ENCODE peak calls at places on chromosomes 11 and 22, in ten cellular contexts. One of them, this sample, is unnamed.

GRCh38 chr11:45266693-45267451 is 19.3 kb downstream of the SYT13 start:
- DNase-seq in mammary epithelial cell: no peak
- DNase-seq in HCT116: no peak
- DNase-seq in heart left ventricle: no peak
- DNase-seq in stomach: no peak
- DNase-seq in PC-3: no peak
- DNase-seq in colonic mucosa: peak
- DNase-seq in cardiac fibroblast: no peak
- DNase-seq in kidney epithelial cell: no peak
- DNase-seq in fibroblast of the aortic adventitia: no peak
- DNase-seq in this sample: no peak

GRCh38 chr22:43213962-43214361 is 27.0 kb upstream of the TTLL12 start:
- DNase-seq in PC-3: no peak
- DNase-seq in fibroblast of the aortic adventitia: no peak
- DNase-seq in HCT116: no peak
- DNase-seq in mammary epithelial cell: no peak
- DNase-seq in heart left ventricle: no peak
- DNase-seq in colonic mucosa: no peak
- DNase-seq in stomach: no peak
- DNase-seq in kidney epithelial cell: no peak
- DNase-seq in cardiac fibroblast: no peak
- DNase-seq in this sample: no peak

GRCh38 chr11:15858881-15859280 is 497.5 kb downstream of the SOX6 start:
- DNase-seq in HCT116: no peak
- DNase-seq in mammary epithelial cell: no peak
- DNase-seq in heart left ventricle: no peak
- DNase-seq in fibroblast of the aortic adventitia: no peak
- DNase-seq in PC-3: no peak
- DNase-seq in cardiac fibroblast: no peak
- DNase-seq in kidney epithelial cell: no peak
- DNase-seq in colonic mucosa: no peak
- DNase-seq in stomach: no peak
- DNase-seq in this sample: no peak

GRCh38 chr11:829946-830294 is 2.2 kb downstream of the CRACR2B start:
- DNase-seq in colonic mucosa: no peak
- DNase-seq in stomach: no peak
- DNase-seq in heart left ventricle: no peak
- DNase-seq in cardiac fibroblast: no peak
- DNase-seq in HCT116: no peak
- DNase-seq in mammary epithelial cell: no peak
- DNase-seq in fibroblast of the aortic adventitia: no peak
- DNase-seq in PC-3: no peak
- DNase-seq in kidney epithelial cell: no peak
- DNase-seq in this sample: no peak

GRCh38 chr22:19579880-19580279 is 55.7 kb upstream of the CLDN5 start:
- DNase-seq in PC-3: peak
- DNase-seq in colonic mucosa: no peak
- DNase-seq in cardiac fibroblast: peak
- DNase-seq in stomach: no peak
- DNase-seq in heart left ventricle: peak
- DNase-seq in kidney epithelial cell: no peak
- DNase-seq in fibroblast of the aortic adventitia: no peak
- DNase-seq in HCT116: no peak
- DNase-seq in mammary epithelial cell: no peak
- DNase-seq in this sample: no peak

GRCh38 chr11:46421257-46421880 is 29.8 kb upstream of the CHRM4 start:
- DNase-seq in stomach: no peak
- DNase-seq in fibroblast of the aortic adventitia: no peak
- DNase-seq in cardiac fibroblast: no peak
- DNase-seq in colonic mucosa: no peak
- DNase-seq in heart left ventricle: no peak
- DNase-seq in kidney epithelial cell: no peak
- DNase-seq in HCT116: no peak
- DNase-seq in PC-3: no peak
- DNase-seq in mammary epithelial cell: no peak
- DNase-seq in this sample: no peak

GRCh38 chr11:63670738-63671321 is 346 bp downstream of the ATL3 start:
- DNase-seq in colonic mucosa: peak
- DNase-seq in PC-3: peak
- DNase-seq in HCT116: no peak
- DNase-seq in cardiac fibroblast: peak
- DNase-seq in stomach: peak
- DNase-seq in heart left ventricle: peak
- DNase-seq in fibroblast of the aortic adventitia: no peak
- DNase-seq in mammary epithelial cell: peak
- DNase-seq in kidney epithelial cell: no peak
- DNase-seq in this sample: no peak

GRCh38 chr11:44833869-44834452 is 107.2 kb downstream of the TSPAN18 start:
- DNase-seq in PC-3: peak
- DNase-seq in colonic mucosa: no peak
- DNase-seq in kidney epithelial cell: no peak
- DNase-seq in stomach: no peak
- DNase-seq in cardiac fibroblast: no peak
- DNase-seq in mammary epithelial cell: no peak
- DNase-seq in fibroblast of the aortic adventitia: no peak
- DNase-seq in HCT116: no peak
- DNase-seq in heart left ventricle: no peak
- DNase-seq in this sample: no peak

DNA sequence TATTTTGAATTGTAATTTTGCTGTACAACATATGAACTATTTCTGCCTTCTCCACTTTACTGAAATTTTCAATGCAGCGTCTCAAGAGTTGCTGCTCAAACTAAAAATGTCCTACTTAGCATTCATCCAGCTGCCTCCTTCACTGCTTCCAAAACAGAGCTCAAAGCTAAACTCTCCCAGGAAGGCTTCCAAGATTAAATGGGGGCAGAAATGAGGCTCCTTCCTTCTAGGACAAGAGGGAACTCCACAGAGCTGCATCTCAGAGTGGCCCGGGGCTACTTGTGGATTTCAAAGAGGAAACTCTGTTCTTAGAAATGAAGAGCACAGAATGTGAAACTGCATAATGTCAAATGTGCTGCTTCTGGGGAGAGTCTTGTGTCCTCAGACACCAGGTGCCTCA is 295.9 kb upstream of the NCAM1 start:
- DNase-seq in heart left ventricle: no peak
- DNase-seq in fibroblast of the aortic adventitia: no peak
- DNase-seq in mammary epithelial cell: no peak
- DNase-seq in PC-3: no peak
- DNase-seq in stomach: no peak
- DNase-seq in kidney epithelial cell: no peak
- DNase-seq in cardiac fibroblast: no peak
- DNase-seq in colonic mucosa: no peak
- DNase-seq in HCT116: no peak
- DNase-seq in this sample: no peak
- TF ChIP-seq CTCF in heart left ventricle: no peak
- TF ChIP-seq CTCF in fibroblast of the aortic adventitia: no peak
- TF ChIP-seq CTCF in mammary epithelial cell: no peak
- TF ChIP-seq CTCF in PC-3: no peak
- TF ChIP-seq CTCF in stomach: no peak
- TF ChIP-seq CTCF in kidney epithelial cell: no peak
- TF ChIP-seq CTCF in cardiac fibroblast: no peak
- TF ChIP-seq CTCF in colonic mucosa: no peak
- TF ChIP-seq CTCF in HCT116: no peak
- TF ChIP-seq CTCF in this sample: no peak

DNA sequence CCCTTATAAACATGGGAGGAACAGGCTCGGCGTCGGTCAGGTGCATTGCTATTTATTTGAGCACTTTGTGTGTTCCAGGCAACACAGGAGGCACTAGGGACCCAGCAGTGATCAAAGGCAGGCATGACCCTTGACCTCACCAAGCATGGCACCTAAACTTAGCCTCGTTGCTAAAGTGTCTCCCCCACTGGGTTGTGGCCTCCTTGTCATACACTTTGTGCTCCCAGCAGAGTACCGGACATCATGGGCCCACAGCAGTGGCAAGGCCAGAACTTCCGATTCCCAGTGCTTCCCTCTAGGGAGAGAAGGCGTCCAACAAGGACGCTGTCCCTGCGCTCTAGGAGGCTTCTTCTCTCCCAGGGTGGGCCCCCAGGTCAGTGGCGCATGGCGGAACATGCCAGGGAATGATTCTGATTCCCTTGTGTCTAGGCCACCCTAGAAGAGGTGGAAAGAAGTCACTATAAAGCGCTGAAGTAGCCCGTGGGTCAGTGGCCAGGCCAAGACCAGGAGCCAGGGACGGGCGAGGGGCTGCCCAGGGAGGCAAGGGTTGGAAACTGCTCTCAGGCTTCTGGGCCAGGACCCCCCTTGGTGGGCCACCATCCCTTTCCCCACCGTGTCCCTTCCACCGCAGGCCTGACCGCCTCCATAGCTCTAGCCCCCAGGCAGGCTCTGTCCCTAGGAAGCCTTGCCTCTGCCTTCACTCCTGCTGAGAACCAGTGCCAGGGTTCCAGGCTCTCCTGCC is 19.7 kb downstream of the TOM1 start:
- DNase-seq in colonic mucosa: no peak
- DNase-seq in kidney epithelial cell: no peak
- DNase-seq in PC-3: no peak
- DNase-seq in heart left ventricle: no peak
- DNase-seq in fibroblast of the aortic adventitia: no peak
- DNase-seq in cardiac fibroblast: no peak
- DNase-seq in HCT116: no peak
- DNase-seq in stomach: no peak
- DNase-seq in mammary epithelial cell: no peak
- DNase-seq in this sample: no peak
- H3K4me3 ChIP-seq in colonic mucosa: no peak
- H3K4me3 ChIP-seq in kidney epithelial cell: no peak
- H3K4me3 ChIP-seq in PC-3: no peak
- H3K4me3 ChIP-seq in heart left ventricle: no peak
- H3K4me3 ChIP-seq in fibroblast of the aortic adventitia: no peak
- H3K4me3 ChIP-seq in cardiac fibroblast: no peak
- H3K4me3 ChIP-seq in HCT116: no peak
- H3K4me3 ChIP-seq in stomach: no peak
- H3K4me3 ChIP-seq in mammary epithelial cell: no peak
- H3K4me3 ChIP-seq in this sample: no peak

GRCh38 chr11:34261820-34262219 is 96.0 kb downstream of the ABTB2 start:
- DNase-seq in stomach: no peak
- DNase-seq in kidney epithelial cell: no peak
- DNase-seq in cardiac fibroblast: no peak
- DNase-seq in HCT116: no peak
- DNase-seq in heart left ventricle: no peak
- DNase-seq in colonic mucosa: no peak
- DNase-seq in PC-3: no peak
- DNase-seq in fibroblast of the aortic adventitia: no peak
- DNase-seq in mammary epithelial cell: no peak
- DNase-seq in this sample: no peak

GRCh38 chr11:34261095-34261494 is 96.7 kb downstream of the ABTB2 start:
- DNase-seq in heart left ventricle: no peak
- DNase-seq in HCT116: no peak
- DNase-seq in stomach: no peak
- DNase-seq in colonic mucosa: no peak
- DNase-seq in PC-3: peak
- DNase-seq in kidney epithelial cell: no peak
- DNase-seq in fibroblast of the aortic adventitia: no peak
- DNase-seq in cardiac fibroblast: no peak
- DNase-seq in mammary epithelial cell: no peak
- DNase-seq in this sample: no peak

GRCh38 chr11:34264266-34265110 is 93.3 kb downstream of the ABTB2 start:
- DNase-seq in mammary epithelial cell: no peak
- DNase-seq in HCT116: no peak
- DNase-seq in PC-3: no peak
- DNase-seq in stomach: no peak
- DNase-seq in cardiac fibroblast: no peak
- DNase-seq in kidney epithelial cell: no peak
- DNase-seq in heart left ventricle: no peak
- DNase-seq in colonic mucosa: no peak
- DNase-seq in fibroblast of the aortic adventitia: peak
- DNase-seq in this sample: no peak

GRCh38 chr11:34262601-34263081 is 95.2 kb downstream of the ABTB2 start:
- DNase-seq in colonic mucosa: no peak
- DNase-seq in mammary epithelial cell: no peak
- DNase-seq in PC-3: no peak
- DNase-seq in cardiac fibroblast: no peak
- DNase-seq in heart left ventricle: no peak
- DNase-seq in kidney epithelial cell: no peak
- DNase-seq in HCT116: no peak
- DNase-seq in fibroblast of the aortic adventitia: no peak
- DNase-seq in stomach: no peak
- DNase-seq in this sample: no peak

DNA sequence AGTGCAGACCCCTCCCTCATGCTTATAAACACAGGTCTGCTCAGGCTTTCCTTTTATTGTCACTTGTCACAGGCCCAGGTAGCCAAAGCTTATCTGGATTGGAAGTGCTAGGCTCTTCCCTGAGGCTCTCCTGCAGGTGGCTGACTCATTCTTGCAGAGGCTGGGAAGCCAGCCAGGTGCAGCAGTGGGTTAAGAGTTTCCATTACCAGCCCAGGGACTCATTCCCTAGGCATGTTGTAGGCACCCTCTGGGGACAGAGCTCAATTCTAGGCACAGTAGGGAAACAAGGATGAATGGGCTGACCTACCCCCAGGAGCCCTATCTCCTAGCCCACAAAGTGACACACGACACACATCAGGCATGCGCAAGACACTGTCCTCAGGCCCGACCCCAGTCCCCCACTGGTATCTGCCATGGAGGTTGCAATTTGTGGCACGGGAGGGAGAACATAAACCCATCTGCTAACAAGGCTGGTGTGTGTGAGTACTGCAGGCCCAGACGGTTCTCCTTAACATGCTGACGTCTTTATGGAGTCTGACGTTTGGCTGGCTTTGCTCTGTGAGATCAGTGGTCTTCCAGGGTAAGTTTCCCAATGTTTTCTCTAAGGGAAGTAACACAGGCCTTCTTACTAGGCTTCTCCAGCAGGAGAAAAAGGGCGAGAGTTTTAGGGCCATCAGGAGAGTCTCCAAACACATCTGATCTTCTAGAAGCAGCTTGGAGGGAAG is 94.2 kb downstream of the ABTB2 start:
- DNase-seq in colonic mucosa: peak
- DNase-seq in heart left ventricle: no peak
- DNase-seq in HCT116: peak
- DNase-seq in fibroblast of the aortic adventitia: peak
- DNase-seq in mammary epithelial cell: peak
- DNase-seq in stomach: peak
- DNase-seq in kidney epithelial cell: peak
- DNase-seq in PC-3: peak
- DNase-seq in cardiac fibroblast: peak
- DNase-seq in this sample: peak
- TF ChIP-seq CTCF in colonic mucosa: no peak
- TF ChIP-seq CTCF in heart left ventricle: no peak
- TF ChIP-seq CTCF in HCT116: no peak
- TF ChIP-seq CTCF in fibroblast of the aortic adventitia: peak
- TF ChIP-seq CTCF in mammary epithelial cell: no peak
- TF ChIP-seq CTCF in stomach: no peak
- TF ChIP-seq CTCF in kidney epithelial cell: no peak
- TF ChIP-seq CTCF in PC-3: no peak
- TF ChIP-seq CTCF in cardiac fibroblast: no peak
- TF ChIP-seq CTCF in this sample: no peak

GRCh38 chr11:110473666-110474065 is 43.9 kb downstream of the FDX1 start:
- DNase-seq in colonic mucosa: no peak
- DNase-seq in heart left ventricle: no peak
- DNase-seq in PC-3: no peak
- DNase-seq in HCT116: no peak
- DNase-seq in kidney epithelial cell: no peak
- DNase-seq in fibroblast of the aortic adventitia: peak
- DNase-seq in mammary epithelial cell: no peak
- DNase-seq in cardiac fibroblast: peak
- DNase-seq in stomach: no peak
- DNase-seq in this sample: no peak

GRCh38 chr11:110472858-110473257 is 43.1 kb downstream of the FDX1 start:
- DNase-seq in colonic mucosa: no peak
- DNase-seq in heart left ventricle: no peak
- DNase-seq in stomach: no peak
- DNase-seq in cardiac fibroblast: peak
- DNase-seq in fibroblast of the aortic adventitia: peak
- DNase-seq in HCT116: no peak
- DNase-seq in kidney epithelial cell: peak
- DNase-seq in PC-3: peak
- DNase-seq in mammary epithelial cell: peak
- DNase-seq in this sample: peak

GRCh38 chr11:110469101-110469500 is 39.4 kb downstream of the FDX1 start:
- DNase-seq in fibroblast of the aortic adventitia: peak
- DNase-seq in heart left ventricle: no peak
- DNase-seq in stomach: no peak
- DNase-seq in kidney epithelial cell: no peak
- DNase-seq in cardiac fibroblast: peak
- DNase-seq in HCT116: no peak
- DNase-seq in mammary epithelial cell: no peak
- DNase-seq in colonic mucosa: no peak
- DNase-seq in PC-3: no peak
- DNase-seq in this sample: no peak

GRCh38 chr11:110470716-110471115 is 41.0 kb downstream of the FDX1 start:
- DNase-seq in PC-3: no peak
- DNase-seq in cardiac fibroblast: no peak
- DNase-seq in fibroblast of the aortic adventitia: peak
- DNase-seq in kidney epithelial cell: no peak
- DNase-seq in heart left ventricle: no peak
- DNase-seq in mammary epithelial cell: no peak
- DNase-seq in stomach: no peak
- DNase-seq in colonic mucosa: no peak
- DNase-seq in HCT116: no peak
- DNase-seq in this sample: no peak

GRCh38 chr11:110471315-110471714 is 41.6 kb downstream of the FDX1 start:
- DNase-seq in stomach: no peak
- DNase-seq in PC-3: no peak
- DNase-seq in fibroblast of the aortic adventitia: peak
- DNase-seq in kidney epithelial cell: no peak
- DNase-seq in cardiac fibroblast: peak
- DNase-seq in colonic mucosa: no peak
- DNase-seq in mammary epithelial cell: no peak
- DNase-seq in HCT116: no peak
- DNase-seq in heart left ventricle: no peak
- DNase-seq in this sample: no peak
- H3K4me3 ChIP-seq in stomach: no peak
- H3K4me3 ChIP-seq in PC-3: no peak
- H3K4me3 ChIP-seq in fibroblast of the aortic adventitia: no peak
- H3K4me3 ChIP-seq in kidney epithelial cell: no peak
- H3K4me3 ChIP-seq in cardiac fibroblast: no peak
- H3K4me3 ChIP-seq in colonic mucosa: no peak
- H3K4me3 ChIP-seq in mammary epithelial cell: no peak
- H3K4me3 ChIP-seq in HCT116: no peak
- H3K4me3 ChIP-seq in heart left ventricle: no peak
- H3K4me3 ChIP-seq in this sample: no peak